ENCODE peak calls at places on chromosomes 16 and 17, in four cellular contexts. One of them, this sample, is unnamed.

GRCh38 chr16:27547851-27548250 is 1.9 kb downstream of the GTF3C1 start:
- DNase-seq in sigmoid colon: peak; percentile 7
- DNase-seq in upper lobe of left lung: no peak
- DNase-seq in astrocyte of the spinal cord: no peak
- DNase-seq in this sample: no peak

GRCh38 chr16:57658130-57658877 is 9.8 kb upstream of the ADGRG3 start:
- DNase-seq in sigmoid colon: no peak
- DNase-seq in upper lobe of left lung: no peak
- DNase-seq in astrocyte of the spinal cord: no peak
- DNase-seq in this sample: no peak

GRCh38 chr16:10878644-10879498 is 1.9 kb downstream of the CIITA start:
- DNase-seq in sigmoid colon: peak; percentile 70
- DNase-seq in upper lobe of left lung: peak; percentile 90
- DNase-seq in astrocyte of the spinal cord: peak; percentile 26
- DNase-seq in this sample: no peak

GRCh38 chr16:86391987-86392386 is 118.3 kb upstream of the FOXF1 start:
- DNase-seq in sigmoid colon: no peak
- DNase-seq in upper lobe of left lung: no peak
- DNase-seq in astrocyte of the spinal cord: peak; percentile 40
- DNase-seq in this sample: no peak

GRCh38 chr16:22353188-22353919 is 21.1 kb downstream of the CDR2 start:
- DNase-seq in sigmoid colon: no peak
- DNase-seq in upper lobe of left lung: no peak
- DNase-seq in astrocyte of the spinal cord: peak; percentile 84
- DNase-seq in this sample: no peak

GRCh38 chr17:45197108-45197507 is 24.6 kb upstream of the FMNL1 start:
- DNase-seq in sigmoid colon: no peak
- DNase-seq in upper lobe of left lung: no peak
- DNase-seq in astrocyte of the spinal cord: no peak
- DNase-seq in this sample: no peak

GRCh38 chr16:66247516-66248089 is 118.9 kb upstream of the CDH5 start:
- DNase-seq in sigmoid colon: peak; percentile 77
- DNase-seq in upper lobe of left lung: no peak
- DNase-seq in astrocyte of the spinal cord: peak; percentile 38
- DNase-seq in this sample: no peak

GRCh38 chr17:48890086-48890485 is 2.5 kb upstream of the ATP5MC1 start:
- DNase-seq in sigmoid colon: no peak
- DNase-seq in upper lobe of left lung: no peak
- DNase-seq in astrocyte of the spinal cord: no peak
- DNase-seq in this sample: no peak

GRCh38 chr16:11078812-11079459 is 134.6 kb downstream of the CLEC16A start:
- DNase-seq in sigmoid colon: peak; percentile 94
- DNase-seq in upper lobe of left lung: no peak
- DNase-seq in astrocyte of the spinal cord: peak; percentile 89
- DNase-seq in this sample: no peak

DNA sequence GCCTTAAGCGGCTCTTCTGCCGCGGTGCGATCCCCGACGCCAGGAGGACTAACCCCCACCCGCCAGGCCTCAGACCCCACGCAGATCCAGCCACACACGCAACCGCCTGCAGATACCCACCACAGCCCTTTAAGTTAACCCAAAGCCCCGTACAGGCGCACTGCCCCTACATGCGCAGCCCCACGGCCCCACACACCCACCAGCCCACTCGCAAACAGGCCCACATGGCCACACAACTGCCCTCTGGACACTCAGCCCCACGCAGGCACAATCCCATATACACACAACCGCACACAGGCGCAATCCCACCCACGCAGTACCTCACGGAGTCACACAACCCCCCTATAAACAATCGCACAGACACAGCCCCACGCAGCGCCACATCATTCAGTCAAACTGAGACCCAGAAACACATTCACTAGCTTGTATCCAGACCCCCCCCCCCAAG is 41.7 kb downstream of the RAI1 start:
- DNase-seq in sigmoid colon: no peak
- DNase-seq in upper lobe of left lung: peak; percentile 82
- DNase-seq in astrocyte of the spinal cord: no peak
- DNase-seq in this sample: no peak
- H3K4me3 ChIP-seq in sigmoid colon: peak overlapping the region; percentile 63
- H3K4me3 ChIP-seq in upper lobe of left lung: no peak overlapping the region
- H3K4me3 ChIP-seq in astrocyte of the spinal cord: peak overlapping the region; percentile 48
- H3K4me3 ChIP-seq in this sample: no peak overlapping the region

GRCh38 chr16:15996432-15997109 is 47.2 kb downstream of the ABCC1 start:
- DNase-seq in sigmoid colon: peak; percentile 78
- DNase-seq in upper lobe of left lung: no peak
- DNase-seq in astrocyte of the spinal cord: peak; percentile 87
- DNase-seq in this sample: no peak
- TF ChIP-seq CTCF in sigmoid colon: no peak
- TF ChIP-seq CTCF in upper lobe of left lung: no peak
- TF ChIP-seq CTCF in astrocyte of the spinal cord: no peak
- TF ChIP-seq CTCF in this sample: no peak

DNA sequence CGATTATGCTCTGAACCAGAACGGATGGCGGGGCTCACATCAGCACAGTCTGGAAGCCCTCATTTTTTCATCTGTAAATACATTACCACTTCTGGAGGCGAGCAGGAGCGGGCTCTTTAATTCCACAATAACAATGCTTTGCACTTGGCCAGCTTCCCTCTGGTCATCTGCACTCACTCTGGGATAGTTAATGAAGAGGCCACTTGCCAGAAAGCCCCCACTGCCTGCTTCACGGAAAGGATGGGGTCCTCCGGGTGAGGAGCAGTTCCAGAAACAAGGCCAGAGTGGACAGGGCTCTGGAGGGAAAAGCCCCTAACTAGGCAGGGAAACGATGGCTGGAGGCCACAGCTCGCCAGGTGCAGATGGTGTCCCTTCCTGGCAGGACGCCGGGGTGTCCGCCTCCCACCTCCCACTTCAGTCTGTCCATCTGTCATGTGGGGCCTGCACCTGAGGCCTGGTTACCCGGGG is 13.1 kb upstream of the BCAR1 start:
- DNase-seq in sigmoid colon: peak; percentile 81
- DNase-seq in upper lobe of left lung: no peak
- DNase-seq in astrocyte of the spinal cord: peak; percentile 46
- DNase-seq in this sample: no peak
- H3K4me3 ChIP-seq in sigmoid colon: peak overlapping the region; percentile 77
- H3K4me3 ChIP-seq in upper lobe of left lung: peak overlapping the region; percentile 94
- H3K4me3 ChIP-seq in astrocyte of the spinal cord: peak overlapping the region; percentile 95
- H3K4me3 ChIP-seq in this sample: peak overlapping the region; percentile 52

DNA sequence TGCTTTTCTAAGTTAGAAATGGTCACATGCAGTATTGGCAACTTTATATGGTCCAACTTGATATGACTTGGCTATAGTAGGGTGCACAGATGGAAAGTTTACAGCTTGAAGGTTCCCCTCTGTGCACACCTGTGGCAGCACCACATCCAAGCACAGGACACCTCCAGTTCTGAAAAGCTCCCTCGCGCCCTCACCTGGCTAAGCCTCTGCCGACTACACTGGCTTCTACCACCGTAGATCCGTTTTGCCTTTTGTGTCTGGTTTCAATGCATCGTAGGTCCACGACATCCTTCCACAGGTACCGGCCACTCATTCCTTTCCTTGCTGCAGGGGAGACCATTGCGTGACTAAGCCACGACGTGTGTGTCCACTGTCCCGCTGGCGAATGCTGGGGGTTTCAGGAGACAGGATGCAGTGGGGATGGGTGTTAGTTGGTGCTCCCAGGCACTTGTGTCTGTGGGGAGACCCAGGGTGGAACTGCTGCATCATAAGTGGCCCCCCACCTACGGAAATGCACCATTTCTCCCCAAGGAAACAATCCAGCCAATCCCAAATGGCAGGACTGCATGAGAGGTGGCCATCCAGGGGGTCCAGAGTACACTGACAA is 4.9 kb upstream of the RASD1 start:
- DNase-seq in sigmoid colon: no peak
- DNase-seq in upper lobe of left lung: no peak
- DNase-seq in astrocyte of the spinal cord: no peak
- DNase-seq in this sample: no peak
- TF ChIP-seq CTCF in sigmoid colon: no peak
- TF ChIP-seq CTCF in upper lobe of left lung: no peak
- TF ChIP-seq CTCF in astrocyte of the spinal cord: no peak
- TF ChIP-seq CTCF in this sample: no peak